ENCODE peak calls at places on chromosomes 3 and 15, in four cellular contexts. A is endothelial cell, B is psoas muscle, S is HFF-Myc. K is an unnamed sample.

GRCh38 chr3:17580901-17581300 is 161.5 kb downstream of the TBC1D5 start:
- DNase-seq in B (no peak), A (no peak), S (no peak), K (no peak)

GRCh38 chr15:30072630-30073029 is 10.1 kb upstream of the GOLGA8J start:
- DNase-seq in A (no peak), S (no peak), B (no peak), K (no peak)

GRCh38 chr15:71136159-71137137 is 21.2 kb downstream of the THSD4 start:
- DNase-seq in A (no peak), S (peak; percentile 97), B (no peak), K (no peak)

GRCh38 chr3:189841474-189842205 is 210.5 kb downstream of the TP63 start:
- DNase-seq in S (no peak), A (no peak), B (no peak), K (no peak)

GRCh38 chr3:122795674-122795969 is 753 bp downstream of the SLC49A4 start:
- DNase-seq in S (no peak), B (no peak), A (no peak), K (no peak)

GRCh38 chr3:171991166-171991565 is 48.2 kb upstream of the FNDC3B start:
- DNase-seq in A (no peak), S (no peak), B (no peak), K (no peak)

GRCh38 chr15:74123131-74123429 is 7.3 kb upstream of the ISLR2 start:
- DNase-seq in B (no peak), A (no peak), S (no peak), K (no peak)

GRCh38 chr3:158531334-158531733 is 39.7 kb upstream of the MLF1 start:
- DNase-seq in A (no peak), B (no peak), S (no peak), K (no peak)

GRCh38 chr3:19455546-19455945 is 307.2 kb downstream of the KCNH8 start:
- DNase-seq in A (no peak), B (no peak), S (no peak), K (no peak)

GRCh38 chr15:29812384-29812694 is 9.9 kb downstream of the TJP1 start:
- DNase-seq in B (no peak), A (no peak), S (no peak), K (no peak)

GRCh38 chr3:160739079-160739478 is 17.0 kb upstream of the PPM1L start:
- DNase-seq in B (peak; percentile 51), A (no peak), S (no peak), K (no peak)

GRCh38 chr3:128433630-128434185 is 33.0 kb downstream of the DNAJB8 start:
- DNase-seq in S (no peak), A (no peak), B (no peak), K (no peak)

GRCh38 chr3:127256138-127256537 is 31.7 kb downstream of the PRR20G start:
- DNase-seq in A (no peak), B (no peak), S (no peak), K (no peak)

GRCh38 chr3:71495708-71496472 is 87.6 kb downstream of the FOXP1 start:
- DNase-seq in A (no peak), B (no peak), S (no peak), K (no peak)

GRCh38 chr15:26771917-26772587 is 814 bp downstream of the GABRB3 start:
- DNase-seq in A (peak; percentile 29), B (no peak), S (no peak), K (no peak)

GRCh38 chr3:193640165-193640706 is 47.2 kb downstream of the OPA1 start:
- DNase-seq in B (no peak), S (no peak), A (no peak), K (no peak)

GRCh38 chr3:53186726-53187125 is 25.7 kb downstream of the PRKCD start:
- DNase-seq in S (no peak), A (no peak), B (no peak), K (no peak)

GRCh38 chr3:116815831-116816588 is 106.4 kb downstream of the TUSC7 start:
- DNase-seq in S (no peak), B (no peak), A (no peak), K (no peak)

GRCh38 chr3:72408983-72409779 is 439.1 kb downstream of the SHQ1 start:
- DNase-seq in S (no peak), A (no peak), B (no peak), K (no peak)

DNA sequence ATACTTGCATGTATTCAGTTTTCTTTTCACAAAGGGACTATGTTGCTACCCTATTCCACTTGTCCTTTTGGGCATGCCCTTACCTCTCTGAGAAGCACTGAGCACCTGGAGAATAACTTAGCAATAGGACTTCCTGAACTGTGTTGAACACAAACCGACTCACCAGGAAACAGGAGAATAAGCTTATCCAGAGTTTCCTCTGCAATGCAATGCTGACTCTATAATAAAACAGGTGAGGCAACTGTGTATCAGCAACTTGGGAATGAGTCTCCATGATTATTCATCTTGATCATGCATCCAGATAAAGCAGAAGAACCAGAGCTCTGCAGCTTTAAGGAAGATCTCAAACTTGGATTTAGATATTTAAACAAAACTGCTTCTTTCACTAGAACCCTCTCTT is 806.5 kb downstream of the IGSF11 start:
- DNase-seq in S (no peak), A (no peak), B (no peak), K (no peak)
- TF ChIP-seq CTCF in S (no peak), A (no peak), B (no peak), K (no peak)

DNA sequence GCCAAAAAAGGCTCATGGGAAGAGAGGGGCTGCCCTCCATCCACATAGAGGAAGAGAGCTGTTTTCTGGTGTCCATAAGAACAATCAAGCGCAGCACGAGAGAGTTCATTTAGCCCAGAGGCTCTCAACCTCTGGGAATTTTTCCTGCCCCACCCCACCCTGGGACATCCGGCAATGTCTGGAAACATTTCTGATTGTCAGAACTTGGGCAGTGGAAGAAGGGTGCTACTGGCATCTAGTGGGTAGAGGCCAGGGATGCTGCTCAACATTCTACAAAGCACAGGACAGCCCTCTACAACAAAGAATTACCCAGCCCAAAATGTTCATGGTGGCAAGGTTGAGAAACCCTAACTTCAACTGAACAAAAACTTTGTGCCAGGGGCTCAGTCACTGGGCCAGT is 92.9 kb downstream of the RAB11A start:
- DNase-seq in B (no peak), S (no peak), A (no peak), K (no peak)
- TF ChIP-seq CTCF in B (peak; percentile 4), S (no peak), A (no peak), K (no peak)

DNA sequence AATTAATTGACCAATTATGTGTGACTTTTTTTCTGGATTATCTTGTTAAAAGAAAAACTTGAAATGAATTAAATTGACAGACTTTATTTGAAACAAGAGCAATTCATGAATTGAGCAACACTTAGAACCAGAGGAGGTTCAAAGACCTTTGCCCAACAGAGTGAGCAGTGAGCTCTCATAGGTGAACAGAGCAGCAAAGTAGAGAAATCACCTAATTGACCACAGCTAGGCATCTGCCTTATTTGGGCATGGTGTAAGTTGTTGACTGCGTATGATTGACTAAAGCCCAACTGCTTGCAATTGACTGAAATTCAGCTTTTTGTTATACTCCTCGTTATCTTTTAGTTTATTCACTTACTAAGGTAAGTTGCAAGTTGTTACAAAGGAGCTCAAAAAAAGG is 1216.0 kb upstream of the ALCAM start:
- DNase-seq in S (no peak), A (no peak), B (no peak), K (no peak)
- TF ChIP-seq CTCF in S (no peak), A (no peak), B (no peak), K (no peak)

GRCh38 chr3:141323936-141324704 is 44.2 kb upstream of the ZBTB38 start:
- DNase-seq in S (no peak), B (no peak), A (no peak), K (no peak)

GRCh38 chr3:141320399-141321108 is 47.8 kb upstream of the ZBTB38 start:
- DNase-seq in S (no peak), B (no peak), A (no peak), K (no peak)

GRCh38 chr3:141326123-141326522 is 42.2 kb upstream of the ZBTB38 start:
- DNase-seq in S (no peak), B (no peak), A (no peak), K (no peak)

GRCh38 chr3:141316851-141317250 is 51.5 kb upstream of the ZBTB38 start:
- DNase-seq in A (no peak), S (no peak), B (no peak), K (no peak)

DNA sequence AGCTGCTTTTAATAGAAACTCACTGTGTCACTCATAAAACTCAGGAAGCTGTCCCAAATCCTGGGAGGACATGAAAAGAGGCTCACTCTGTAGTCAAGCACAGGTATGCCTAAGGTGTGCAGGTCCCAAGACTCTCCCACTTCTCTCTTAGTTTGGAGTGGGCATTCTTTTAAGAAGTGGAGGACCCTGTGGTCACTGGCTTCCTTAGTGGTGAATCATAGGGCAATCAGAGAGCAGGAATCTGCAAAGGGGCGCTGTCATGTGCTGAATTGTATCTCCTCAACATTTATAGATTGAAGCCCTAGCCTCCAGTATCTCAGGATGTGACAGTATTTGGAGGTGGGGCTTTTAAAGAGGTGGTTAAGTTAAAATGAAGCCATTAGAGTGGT is 47.2 kb upstream of the ZBTB38 start:
- DNase-seq in S (no peak), B (no peak), A (no peak), K (no peak)
- TF ChIP-seq CTCF in S (no peak), B (no peak), A (no peak), K (no peak)

GRCh38 chr3:12138044-12138443 is 20.7 kb downstream of the TIMP4 start:
- DNase-seq in B (no peak), S (no peak), A (peak; percentile 38), K (no peak)

GRCh38 chr3:12136371-12136770 is 22.3 kb downstream of the TIMP4 start:
- DNase-seq in S (no peak), B (no peak), A (no peak), K (no peak)

GRCh38 chr3:12142476-12142875 is 16.2 kb downstream of the TIMP4 start:
- DNase-seq in B (no peak), A (no peak), S (no peak), K (no peak)

GRCh38 chr3:12141350-12141749 is 17.4 kb downstream of the TIMP4 start:
- DNase-seq in S (no peak), A (no peak), B (no peak), K (no peak)

GRCh38 chr3:12139111-12139511 is 19.6 kb downstream of the TIMP4 start:
- DNase-seq in B (no peak), A (peak; percentile 44), S (no peak), K (peak; percentile 32)
- TF ChIP-seq CTCF in B (peak; percentile 60), A (no peak), S (peak; percentile 74), K (peak; percentile 78)

DNA sequence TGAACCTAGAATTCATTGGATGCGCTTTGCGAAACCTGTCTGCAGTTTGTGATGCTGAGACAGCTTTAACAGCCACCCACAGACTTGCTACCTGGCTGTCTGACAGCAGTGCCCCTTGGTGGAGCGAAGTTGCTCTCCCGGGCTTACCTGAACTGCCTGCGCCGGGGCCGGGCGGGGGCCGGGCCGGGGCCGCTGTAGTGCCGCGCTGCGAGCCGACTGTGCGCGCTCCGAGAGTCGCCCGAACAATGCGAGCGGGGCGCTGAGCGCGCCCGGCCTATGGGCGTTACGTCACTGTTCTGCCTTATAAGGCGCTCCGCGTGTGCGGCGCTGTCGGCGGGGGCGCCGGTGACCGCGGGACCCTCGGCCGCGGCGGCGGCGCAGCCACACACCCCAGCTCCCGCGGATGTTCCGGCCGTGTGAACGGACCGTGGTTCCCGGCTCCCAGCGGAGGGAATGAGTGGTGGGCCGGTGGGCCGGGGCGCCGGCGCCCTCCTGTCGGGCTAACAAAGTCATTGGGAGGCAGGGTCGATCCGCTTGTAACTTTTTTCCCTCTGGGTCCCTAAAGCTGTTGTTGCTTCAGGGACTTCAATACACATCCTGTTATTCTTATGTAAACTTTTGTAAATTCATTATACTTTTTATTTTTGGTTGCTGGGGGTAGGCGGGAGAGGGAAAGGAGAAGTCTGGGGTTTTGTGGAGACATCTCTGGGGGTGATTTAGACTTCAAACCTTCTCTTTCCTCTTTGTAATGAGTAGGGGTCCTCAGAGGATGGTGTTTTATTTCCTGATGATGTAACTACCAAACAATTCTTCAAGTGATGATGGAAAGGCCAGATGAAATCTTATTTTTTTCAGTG is 58.5 kb downstream of the CMSS1 start:
- DNase-seq in B (peak; percentile 77), S (no peak), A (peak; percentile 84), K (no peak)
- TF ChIP-seq CTCF in B (peak; percentile 6), S (no peak), A (no peak), K (no peak)